ENCODE peak calls at places on chromosomes 7 and 10, in eight cellular contexts. E is Peyer's patch, R is right lobe of liver, T is ovary, N is tibial nerve, L is sigmoid colon, S is stomach, Y is thyroid gland. I is an unnamed sample. For H3K27me3, the result is how much of the 10 kb centered on the place peaks cover.

GRCh38 chr7:35839860-35840854 is 39.3 kb downstream of the SEPTIN7 start:
- DNase-seq in S (no peak), L (no peak), E (no peak), R (no peak), N (no peak), Y (no peak), T (no peak), I (no peak)

GRCh38 chr7:69418865-69419670 is 179.2 kb upstream of the AUTS2 start:
- DNase-seq in L (no peak), E (no peak), Y (no peak), S (no peak), R (no peak), N (no peak), T (no peak), I (no peak)

GRCh38 chr7:130994378-130995115 is 260.5 kb upstream of the KLF14 start:
- DNase-seq in R (peak), N (peak), S (peak), E (no peak), Y (peak), L (no peak), T (peak), I (peak)

GRCh38 chr10:26540601-26541000 is 102.5 kb downstream of the APBB1IP start:
- DNase-seq in Y (no peak), E (peak), S (no peak), N (no peak), T (no peak), R (no peak), L (no peak), I (no peak)

GRCh38 chr10:108014902-108015177 is 850.3 kb upstream of the SORCS1 start:
- DNase-seq in T (no peak), N (no peak), E (no peak), L (no peak), S (no peak), R (no peak), Y (no peak), I (no peak)

GRCh38 chr10:110629680-110630191 is 14.4 kb upstream of the RBM20 start:
- DNase-seq in L (no peak), E (no peak), N (no peak), T (no peak), Y (peak), R (no peak), S (no peak), I (no peak)

GRCh38 chr7:41491752-41492405 is 211.0 kb downstream of the INHBA start:
- DNase-seq in L (no peak), R (no peak), T (no peak), Y (no peak), N (no peak), E (no peak), S (no peak), I (no peak)

GRCh38 chr10:69643779-69644657 is 14.0 kb downstream of the FAM241B start:
- DNase-seq in E (no peak), T (no peak), L (peak), Y (no peak), N (no peak), S (no peak), R (no peak), I (no peak)

GRCh38 chr10:51129946-51130554 is 55.8 kb downstream of the PRKG1 start:
- DNase-seq in N (no peak), T (no peak), Y (no peak), R (no peak), E (no peak), L (no peak), S (no peak), I (no peak)

GRCh38 chr10:86956195-86956840 is 1.1 kb downstream of the MMRN2 start:
- DNase-seq in T (no peak), S (no peak), Y (no peak), E (no peak), L (peak), R (no peak), N (no peak), I (no peak)

GRCh38 chr10:124949543-124949942 is 7.6 kb downstream of the ZRANB1 start:
- DNase-seq in E (no peak), Y (no peak), N (no peak), R (no peak), T (no peak), S (no peak), L (no peak), I (no peak)

GRCh38 chr7:2072042-2072441 is 160.7 kb downstream of the MAD1L1 start:
- DNase-seq in S (no peak), Y (no peak), E (peak), N (no peak), R (no peak), L (no peak), T (no peak), I (no peak)

GRCh38 chr10:124375353-124375614 is 43.4 kb downstream of the OAT start:
- DNase-seq in T (no peak), L (no peak), Y (no peak), N (no peak), R (no peak), E (no peak), S (no peak), I (no peak)

GRCh38 chr10:12587408-12587807 is 238.1 kb downstream of the CAMK1D start:
- DNase-seq in R (no peak), N (no peak), Y (no peak), T (no peak), S (no peak), E (no peak), L (peak), I (no peak)

GRCh38 chr7:149773446-149774236 is at the start of gene ZNF467:
- DNase-seq in N (peak), S (peak), T (peak), Y (peak), L (peak), E (peak), R (peak), I (peak)

GRCh38 chr7:112669306-112669705 is 120.9 kb downstream of the TMEM168 start:
- DNase-seq in T (no peak), L (no peak), Y (no peak), R (no peak), E (no peak), N (no peak), S (no peak), I (no peak)

GRCh38 chr10:11192304-11193018 is 174.8 kb downstream of the CELF2 start:
- DNase-seq in Y (no peak), R (no peak), S (no peak), T (no peak), E (no peak), N (no peak), L (no peak), I (no peak)

GRCh38 chr10:91111060-91111459 is 109.4 kb upstream of the PCGF5 start:
- DNase-seq in E (no peak), R (no peak), Y (no peak), N (no peak), S (no peak), T (no peak), L (no peak), I (no peak)

GRCh38 chr7:140672382-140673062 is at the start of gene ADCK2:
- DNase-seq in T (peak), R (peak), E (peak), Y (peak), L (peak), S (peak), N (no peak), I (peak)
- TF ChIP-seq POLR2A in T (peak), R (no peak), E (peak), Y (peak), L (no peak), S (no peak), N (no peak), I (no peak)

DNA sequence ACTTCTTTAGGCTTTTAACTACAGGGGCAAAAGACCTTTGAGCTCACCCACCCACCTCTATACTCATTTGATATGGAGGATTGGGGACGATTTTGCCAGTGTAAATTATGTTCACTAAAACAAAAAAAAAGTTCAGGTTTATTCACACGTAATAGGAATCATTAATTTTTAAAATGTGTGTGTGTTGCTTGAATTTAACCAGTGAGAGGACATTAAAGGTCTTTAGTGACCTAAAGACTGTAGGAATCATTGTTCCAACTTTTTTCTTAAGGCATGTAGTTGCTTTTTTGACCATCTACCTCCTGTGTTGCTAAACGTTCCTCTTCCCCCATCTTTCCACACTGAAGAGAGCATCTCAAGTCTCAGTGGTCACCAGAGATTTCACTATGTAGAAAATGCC is 1.1 kb downstream of the SSBP1 start:
- DNase-seq in T (no peak), N (no peak), Y (no peak), E (no peak), R (no peak), L (no peak), S (no peak), I (no peak)
- H3K4me3 ChIP-seq in T (no peak), N (no peak), Y (peak), E (peak), R (no peak), L (peak), S (peak), I (no peak)

GRCh38 chr7:157379493-157379892 is 42.7 kb downstream of the DNAJB6 start:
- DNase-seq in S (peak), L (no peak), N (no peak), T (no peak), Y (no peak), E (no peak), R (no peak), I (no peak)
- H3K27me3 ChIP-seq in S (under half), L (under half), N (under half), T (under half), Y (under half), E (under half), R (under half), I (under half)

GRCh38 chr7:30069096-30069867 is 41.1 kb downstream of the PLEKHA8 start:
- DNase-seq in L (no peak), E (no peak), R (no peak), S (no peak), T (no peak), N (no peak), Y (no peak), I (no peak)

GRCh38 chr7:30065746-30066145 is 37.5 kb downstream of the PLEKHA8 start:
- DNase-seq in S (no peak), N (no peak), E (no peak), L (no peak), R (no peak), T (no peak), Y (no peak), I (no peak)

GRCh38 chr7:30070052-30070451 is 41.8 kb downstream of the PLEKHA8 start:
- DNase-seq in N (no peak), S (no peak), R (no peak), L (no peak), T (no peak), E (no peak), Y (no peak), I (no peak)

GRCh38 chr7:30066697-30067096 is 38.5 kb downstream of the PLEKHA8 start:
- DNase-seq in Y (no peak), T (no peak), L (no peak), N (no peak), S (no peak), E (no peak), R (no peak), I (no peak)

DNA sequence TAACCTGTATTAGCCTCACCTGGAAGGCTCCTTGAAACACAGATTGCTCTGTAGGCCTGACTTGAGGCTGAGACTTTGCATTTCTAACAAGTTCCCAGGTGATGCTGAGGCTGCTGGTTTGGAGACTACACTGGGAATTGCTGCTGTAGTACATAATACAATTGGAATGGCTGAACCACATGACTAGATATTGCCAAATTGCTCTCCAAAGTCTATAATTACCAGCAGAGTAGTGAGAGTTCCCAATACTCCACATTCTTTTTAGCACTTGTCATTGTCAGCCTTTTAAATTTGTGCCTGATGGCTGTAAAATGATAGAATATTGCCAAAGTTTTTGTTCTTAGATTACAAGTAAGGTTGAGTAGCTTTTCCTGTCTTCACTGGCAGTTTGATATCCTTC is 39.9 kb downstream of the PLEKHA8 start:
- DNase-seq in N (no peak), T (no peak), S (no peak), R (no peak), E (no peak), Y (no peak), L (no peak), I (no peak)
- TF ChIP-seq POLR2A in N (no peak), T (no peak), S (no peak), R (no peak), E (no peak), Y (no peak), L (no peak), I (no peak)

DNA sequence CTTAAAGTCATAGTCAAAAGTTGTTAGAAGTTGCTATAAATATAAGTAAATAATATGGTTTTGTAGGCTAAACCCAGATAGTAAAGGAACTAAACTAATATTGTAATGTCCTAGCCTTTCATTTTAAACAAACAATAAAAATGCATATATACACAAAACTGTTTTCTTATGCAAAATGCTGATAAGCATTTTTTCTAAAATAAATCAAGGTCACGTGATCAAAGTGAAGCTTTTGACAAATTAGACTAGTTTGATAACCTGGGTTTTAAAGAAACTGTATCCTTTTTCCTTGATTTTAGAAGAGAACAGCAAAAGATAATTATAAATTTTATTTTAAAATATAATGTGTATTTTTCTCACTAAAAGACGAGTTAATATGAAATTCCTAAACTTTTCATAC is 313.3 kb downstream of the PCDH15 start:
- DNase-seq in E (no peak), L (no peak), Y (no peak), N (no peak), T (no peak), R (no peak), S (no peak), I (no peak)
- H3K4me3 ChIP-seq in E (no peak), L (no peak), Y (no peak), N (no peak), T (no peak), R (no peak), S (no peak), I (no peak)

DNA sequence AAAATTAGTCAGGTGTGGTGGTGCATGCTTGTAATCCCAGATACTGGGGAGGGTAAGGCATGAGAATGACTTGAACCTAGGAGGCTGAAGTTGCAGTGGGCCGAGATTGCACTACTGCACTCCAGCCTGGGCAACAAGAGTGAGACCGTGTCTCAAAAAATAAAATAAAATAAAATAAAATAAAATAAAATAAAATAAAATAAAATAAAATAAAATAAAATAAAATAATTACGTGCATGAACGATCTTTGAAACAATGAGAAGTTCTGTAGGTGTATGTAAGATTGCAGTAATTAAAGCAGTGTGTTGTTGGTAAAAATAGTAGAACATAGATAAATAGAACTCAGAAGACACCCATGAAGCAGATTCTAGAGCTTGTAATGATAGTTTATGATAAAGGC is 348.5 kb downstream of the ANKRD30A start:
- DNase-seq in S (no peak), N (no peak), R (no peak), L (no peak), T (no peak), E (no peak), Y (no peak), I (no peak)
- H3K27me3 ChIP-seq in S (under half), N (under half), R (under half), L (under half), T (under half), E (under half), Y (under half), I (under half)

GRCh38 chr7:106659963-106660861 is 746 bp downstream of the CCDC71L start:
- DNase-seq in R (peak), N (peak), T (peak), S (peak), L (peak), Y (peak), E (peak), I (peak)
- TF ChIP-seq POLR2A in R (peak), N (no peak), T (no peak), S (no peak), L (no peak), Y (peak), E (peak), I (no peak)

DNA sequence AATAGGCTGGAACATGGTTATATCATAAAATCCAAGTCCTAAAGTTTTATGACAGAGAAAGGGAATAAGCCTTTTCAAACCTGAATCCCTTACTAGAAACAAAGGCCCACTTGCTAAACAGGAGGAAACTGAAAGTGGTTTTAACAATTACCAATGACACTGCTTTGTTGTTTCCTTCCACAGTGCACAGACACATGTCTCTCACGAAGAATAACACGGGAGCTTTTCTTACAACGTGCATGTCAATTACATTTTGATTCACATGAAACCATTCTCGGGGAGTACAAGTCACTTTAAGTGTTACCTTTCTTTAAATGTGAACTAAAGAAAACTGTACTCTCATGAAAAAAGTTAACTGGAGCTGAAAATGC is 1.4 kb downstream of the MRPS33 start:
- DNase-seq in Y (no peak), R (no peak), S (no peak), L (no peak), T (no peak), E (no peak), N (no peak), I (no peak)
- H3K4me3 ChIP-seq in Y (no peak), R (no peak), S (no peak), L (no peak), T (no peak), E (no peak), N (no peak), I (no peak)

DNA sequence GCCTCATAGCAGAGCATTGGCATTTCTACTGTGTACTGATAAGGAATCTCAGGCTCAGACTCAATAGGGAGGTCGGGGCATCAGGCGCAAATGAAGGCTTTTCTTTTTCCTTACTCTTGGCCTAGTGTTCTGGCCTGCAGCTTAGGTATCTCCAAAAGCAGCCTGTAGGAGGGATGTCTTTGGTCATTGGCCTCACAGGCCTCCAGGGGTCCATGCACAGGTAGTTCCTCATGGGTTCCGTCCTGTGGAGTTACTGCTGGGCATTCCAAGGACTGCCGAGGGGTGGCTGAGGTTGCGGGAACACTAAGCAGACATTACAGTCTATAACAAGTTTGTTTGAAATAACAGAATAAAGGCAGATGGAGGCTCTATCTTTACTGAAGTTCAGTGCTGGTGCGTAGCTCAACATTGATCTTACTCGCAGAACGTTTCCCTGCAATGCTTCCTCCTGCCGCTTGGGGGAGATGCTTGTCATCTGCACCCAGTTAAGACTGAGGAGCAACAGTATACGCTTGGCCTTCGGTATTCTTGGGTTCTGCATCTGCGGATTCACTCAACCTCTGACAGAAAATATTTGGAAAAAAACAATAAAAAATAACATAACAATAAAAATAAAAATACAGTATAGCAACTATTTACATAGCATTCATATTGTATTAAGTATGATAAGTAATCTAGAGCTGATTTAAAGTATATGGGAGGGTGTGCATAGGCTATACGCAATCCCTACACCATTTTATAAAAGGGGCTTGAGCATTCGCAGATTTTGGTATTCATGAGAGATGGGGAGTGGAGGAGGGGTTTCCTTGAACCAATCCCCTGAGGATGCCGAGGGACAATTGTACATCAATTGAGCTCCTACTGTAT is 58.9 kb downstream of the SH2D4B start:
- DNase-seq in E (peak), R (no peak), L (peak), N (no peak), T (no peak), Y (peak), S (peak), I (peak)
- H3K27me3 ChIP-seq in E (under half), R (under half), L (under half), N (under half), T (under half), Y (under half), S (under half), I (under half)

DNA sequence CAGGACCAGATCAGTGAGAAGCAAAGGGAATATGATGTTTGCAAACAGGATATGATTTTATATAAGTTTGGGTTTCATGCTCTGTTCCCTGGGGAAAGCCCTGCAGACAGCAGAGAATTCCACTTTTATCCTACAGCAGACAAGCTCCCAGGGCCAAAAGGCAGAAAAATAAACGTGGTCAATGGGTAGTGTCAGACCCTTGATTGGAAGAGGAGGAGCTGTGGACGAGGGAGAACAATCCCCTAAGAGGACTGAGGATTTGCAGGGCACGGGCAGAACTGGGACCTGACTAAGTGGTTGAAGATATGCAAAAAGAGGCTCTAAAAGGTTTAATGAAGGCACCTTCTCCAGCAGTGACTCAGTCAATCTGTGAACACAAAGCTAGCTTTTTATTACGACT is 275.3 kb downstream of the HDAC9 start:
- DNase-seq in T (no peak), E (no peak), N (no peak), S (no peak), L (no peak), Y (no peak), R (no peak), I (no peak)
- TF ChIP-seq POLR2A in T (no peak), E (no peak), N (no peak), S (no peak), L (no peak), Y (no peak), R (no peak), I (no peak)

I was measured in body of pancreas.